ENCODE peak calls at places on chromosomes 16 and 17, in nine cellular contexts. Q, J, K, A, D, G, F, R and U are unnamed samples. For H3K36me3, the result is how much of the 10 kb centered on the place peaks cover.

GRCh38 chr17:10620823-10621222 is 36.3 kb downstream of the MYH3 start:
- DNase-seq in R (no peak), D (no peak), J (no peak), K (peak), Q (peak), G (no peak), A (no peak), F (no peak), U (no peak)

GRCh38 chr16:14321542-14321941 is 250.4 kb downstream of the MRTFB start:
- DNase-seq in D (peak), G (no peak), F (peak), J (peak), A (no peak), K (no peak), Q (no peak), R (no peak), U (peak)

GRCh38 chr16:85395913-85396878 is 216.9 kb upstream of the GSE1 start:
- DNase-seq in D (peak), G (peak), A (no peak), Q (peak), R (no peak), J (peak), K (peak), F (no peak), U (peak)

GRCh38 chr17:29561541-29562517 is 5.0 kb downstream of the ABHD15 start:
- DNase-seq in D (no peak), K (peak), Q (no peak), R (no peak), A (peak), F (peak), J (peak), G (no peak), U (peak)

GRCh38 chr17:16444258-16444886 is 29.0 kb downstream of the TRPV2 start:
- DNase-seq in J (no peak), A (no peak), G (no peak), Q (no peak), F (no peak), R (no peak), D (no peak), K (no peak), U (no peak)

GRCh38 chr17:81958633-81959342 is 2.2 kb downstream of the NOTUM start:
- DNase-seq in K (no peak), A (no peak), Q (no peak), D (no peak), R (no peak), J (no peak), G (no peak), F (no peak), U (no peak)

GRCh38 chr17:7557825-7558543 is 566 bp upstream of the TNFSF13 start:
- DNase-seq in J (peak), R (peak), D (peak), Q (peak), G (no peak), F (peak), K (peak), A (peak), U (peak)

GRCh38 chr16:88383401-88384221 is 852 bp downstream of the ZNF469 start:
- DNase-seq in D (peak), R (no peak), A (no peak), F (no peak), K (no peak), Q (no peak), J (peak), G (peak), U (peak)

GRCh38 chr17:31250229-31250628 is 46.8 kb downstream of the OMG start:
- DNase-seq in R (no peak), G (no peak), Q (no peak), K (no peak), A (no peak), D (no peak), J (no peak), F (no peak), U (no peak)

GRCh38 chr16:2252806-2253148 is 1.4 kb upstream of the ECI1 start:
- DNase-seq in K (no peak), F (no peak), G (no peak), D (no peak), A (no peak), Q (no peak), J (no peak), R (no peak), U (peak)
- H3K36me3 ChIP-seq in K (under half), F (half or more), G (half or more), D (under half), A (under half), Q (half or more), J (under half), R (half or more), U (under half)

GRCh38 chr17:4583206-4583605 is 1.1 kb upstream of the SMTNL2 start:
- DNase-seq in D (no peak), Q (no peak), J (peak), K (no peak), F (no peak), G (no peak), A (no peak), R (no peak), U (no peak)

GRCh38 chr17:4584125-4584834 is at the start of gene SMTNL2:
- DNase-seq in D (no peak), G (no peak), R (no peak), J (peak), F (peak), Q (no peak), A (no peak), K (no peak), U (peak)

GRCh38 chr17:4582691-4583090 is 1.6 kb upstream of the SMTNL2 start:
- DNase-seq in F (no peak), A (no peak), Q (no peak), R (no peak), D (no peak), K (no peak), J (peak), G (no peak), U (no peak)

GRCh38 chr17:4584835-4585187 is 482 bp downstream of the SMTNL2 start:
- DNase-seq in K (no peak), J (peak), D (no peak), G (no peak), R (no peak), A (no peak), Q (no peak), F (no peak), U (no peak)

DNA sequence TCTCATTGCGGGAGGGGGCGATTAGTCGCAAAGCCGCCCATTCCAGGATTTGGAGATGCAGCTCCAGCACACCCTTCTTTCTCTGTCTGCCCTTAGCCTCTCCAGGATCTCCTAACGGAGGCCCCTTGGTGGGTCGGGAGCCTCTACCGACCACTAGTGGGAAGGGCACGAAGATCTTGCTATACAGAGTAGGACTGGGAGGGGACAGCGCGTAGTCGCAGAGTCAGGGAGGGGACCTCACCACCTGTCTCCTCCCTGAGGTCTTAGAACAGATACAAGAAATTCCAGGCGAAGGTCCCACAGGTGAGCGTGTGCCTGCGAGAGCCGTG is 569 bp upstream of the SMTNL2 start:
- DNase-seq in Q (no peak), R (no peak), G (no peak), K (no peak), J (peak), F (peak), D (no peak), A (no peak), U (peak)
- H3K27ac ChIP-seq in Q (no peak), R (peak), G (no peak), K (no peak), J (no peak), F (peak), D (no peak), A (peak), U (peak)

GRCh38 chr16:5502467-5502869 is 404.9 kb upstream of the EEF2KMT start:
- DNase-seq in A (no peak), K (no peak), F (no peak), J (no peak), G (no peak), Q (no peak), R (no peak), D (no peak), U (no peak)
- TF ChIP-seq CTCF in A (peak), K (no peak), F (peak), J (no peak), G (no peak), Q (no peak), R (no peak), D (peak), U (no peak)

GRCh38 chr17:75652934-75653549 is 13.9 kb downstream of the RECQL5 start:
- DNase-seq in K (no peak), Q (no peak), D (peak), R (no peak), F (no peak), G (peak), A (no peak), J (no peak), U (no peak)
- H3K36me3 ChIP-seq in K (under half), Q (under half), D (half or more), R (half or more), F (half or more), G (under half), A (under half), J (under half), U (half or more)

DNA sequence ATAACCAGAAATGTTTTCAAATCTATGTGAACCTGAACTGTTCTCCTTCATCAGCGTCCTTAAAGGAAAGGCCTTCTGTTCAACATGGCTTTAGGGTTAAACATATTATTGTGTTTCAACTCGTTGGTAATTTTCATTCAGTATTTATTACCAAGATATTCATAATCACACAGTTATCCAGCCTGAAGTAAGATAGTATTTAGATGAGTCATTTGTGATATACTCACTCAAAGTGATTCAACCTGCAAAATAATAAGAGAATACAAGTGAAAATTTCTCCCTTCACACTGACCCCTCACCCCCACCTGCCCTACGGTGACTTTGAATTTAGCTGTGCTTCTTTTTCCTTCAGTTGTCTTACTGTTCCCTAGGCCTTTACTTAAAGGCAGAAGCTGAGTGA is 3.0 kb downstream of the CYLD start:
- DNase-seq in K (no peak), F (no peak), J (no peak), R (no peak), D (no peak), Q (no peak), G (no peak), A (no peak), U (no peak)
- H3K27ac ChIP-seq in K (no peak), F (no peak), J (peak), R (no peak), D (no peak), Q (no peak), G (no peak), A (no peak), U (no peak)

GRCh38 chr17:39153541-39154111 is 2.2 kb upstream of the PLXDC1 start:
- DNase-seq in Q (peak), R (peak), F (peak), G (peak), K (peak), A (peak), J (peak), D (peak), U (peak)
- TF ChIP-seq CTCF in Q (peak), R (no peak), F (peak), G (peak), K (peak), A (peak), J (no peak), D (no peak), U (peak)

GRCh38 chr16:74922150-74923138 is 62.5 kb downstream of the WDR59 start:
- DNase-seq in G (no peak), Q (no peak), F (no peak), D (no peak), R (no peak), A (peak), J (no peak), K (peak), U (no peak)
- H3K36me3 ChIP-seq in G (under half), Q (half or more), F (half or more), D (under half), R (under half), A (under half), J (under half), K (under half), U (half or more)

DNA sequence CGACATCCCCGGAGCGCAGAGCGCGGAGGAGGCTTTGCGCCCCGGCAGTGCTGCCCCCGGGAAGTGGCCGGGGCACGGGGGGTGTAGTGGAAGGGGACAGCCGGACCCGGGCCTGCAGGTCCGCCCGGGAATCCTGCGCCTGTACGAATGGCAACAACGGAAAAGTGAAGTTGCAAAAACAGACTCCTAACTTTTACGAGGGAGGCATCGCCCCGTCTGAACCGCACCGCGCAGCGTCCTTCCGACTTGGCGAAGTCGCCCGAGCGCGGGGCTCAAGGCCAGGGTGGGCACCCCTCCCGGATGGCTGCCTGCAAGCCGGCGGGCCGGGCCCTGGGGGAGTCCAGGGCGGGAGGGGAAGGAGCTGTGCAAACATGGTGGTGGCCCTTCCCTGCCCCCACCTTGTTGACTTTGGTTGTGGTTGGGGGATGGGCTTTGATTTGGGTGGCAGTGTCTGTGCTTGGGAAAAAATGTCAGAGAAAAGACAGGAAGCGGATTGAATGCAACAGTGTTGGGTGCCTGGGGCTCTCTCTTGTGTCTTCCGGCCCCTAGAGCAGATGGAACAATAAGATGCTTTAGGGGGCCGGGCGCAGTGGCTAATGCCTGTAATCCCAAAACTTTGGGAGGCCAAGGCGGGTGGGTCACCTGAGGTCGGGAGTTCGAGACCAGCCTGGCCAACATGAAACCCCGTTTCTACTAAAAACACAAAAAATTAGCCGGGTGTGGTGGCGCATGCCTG is 675 bp downstream of the RNF213 start:
- DNase-seq in Q (peak), R (peak), F (peak), G (peak), K (peak), A (peak), J (peak), D (peak), U (no peak)
- H3K27ac ChIP-seq in Q (peak), R (peak), F (peak), G (peak), K (peak), A (peak), J (peak), D (peak), U (peak)

DNA sequence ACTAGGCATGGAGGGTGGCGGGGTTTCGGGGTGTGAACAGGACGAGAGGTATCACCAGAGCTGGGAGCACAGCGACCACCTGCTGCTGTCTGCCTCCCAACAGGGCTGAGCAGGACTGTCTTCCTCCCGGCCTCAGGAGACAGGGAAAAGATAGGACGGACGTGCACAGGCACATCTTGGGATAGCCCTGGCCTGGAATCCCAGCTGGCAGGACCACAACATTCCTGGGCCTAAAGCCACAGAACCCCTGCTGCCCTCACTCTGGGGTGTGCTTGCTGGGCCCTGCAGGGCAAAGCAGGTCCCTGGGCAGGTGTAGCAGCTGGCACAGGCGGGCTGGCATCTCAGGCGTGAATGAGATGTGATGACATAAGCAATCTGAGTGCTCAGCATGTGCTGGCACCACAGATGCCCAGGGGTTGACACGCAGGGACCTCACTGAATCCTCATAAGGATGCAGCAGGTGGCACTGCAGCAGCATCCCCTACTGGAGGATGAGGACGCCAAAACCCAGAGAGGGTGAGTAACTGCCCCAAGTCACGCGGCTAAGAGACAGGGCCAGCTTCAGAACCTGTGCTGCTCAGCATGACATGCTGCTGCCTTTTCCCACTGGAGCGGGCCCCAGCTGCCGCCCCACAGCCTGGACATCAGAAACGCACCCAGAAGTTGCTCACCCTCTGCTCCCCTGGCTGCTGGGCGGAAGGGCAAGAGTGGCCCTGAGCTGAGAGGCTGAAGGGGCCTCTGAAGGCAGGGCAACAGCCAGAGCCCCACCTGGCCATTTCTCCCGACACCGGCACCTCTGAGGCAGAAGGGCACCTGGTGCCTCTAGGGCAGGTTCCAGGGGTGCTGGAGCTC is 7.1 kb downstream of the CORO7 start:
- DNase-seq in Q (no peak), G (no peak), R (no peak), F (no peak), A (no peak), K (no peak), J (peak), D (no peak), U (no peak)
- TF ChIP-seq CTCF in Q (no peak), G (peak), R (no peak), F (no peak), A (no peak), K (no peak), J (no peak), D (no peak), U (peak)

DNA sequence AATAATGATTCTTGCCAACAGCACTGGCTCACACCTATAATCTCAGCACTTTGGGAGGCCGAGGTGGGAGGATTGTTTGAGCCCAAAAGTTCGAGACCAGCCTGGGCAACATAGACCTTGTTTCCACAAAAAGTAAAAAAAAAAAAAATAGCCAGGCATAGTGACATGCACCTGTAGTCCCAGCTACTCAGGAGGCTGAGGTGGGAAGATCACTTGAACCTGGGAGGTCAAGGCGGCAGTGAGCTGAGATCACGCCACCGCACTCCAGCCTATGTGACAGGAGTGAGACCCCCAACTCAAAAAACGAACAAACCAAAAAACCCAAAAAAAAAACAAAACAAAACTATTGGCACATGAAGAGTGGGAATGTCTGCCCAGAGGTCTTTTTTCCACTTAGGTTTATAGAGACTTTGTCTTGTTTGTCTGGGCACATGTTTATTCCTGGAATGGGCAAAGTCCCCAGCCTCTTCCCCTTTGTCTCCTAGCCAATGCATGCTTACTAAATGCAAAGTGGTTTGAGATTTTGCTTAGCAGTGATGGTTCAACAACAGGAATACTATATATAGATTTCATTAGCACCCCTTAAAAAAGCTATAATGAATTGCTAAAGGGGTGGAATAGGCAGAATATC is 25.9 kb downstream of the NMT1 start:
- DNase-seq in J (peak), D (no peak), Q (no peak), G (no peak), A (no peak), F (no peak), K (no peak), R (no peak), U (no peak)
- H3K36me3 ChIP-seq in J (half or more), D (half or more), Q (half or more), G (half or more), A (under half), F (half or more), K (under half), R (half or more), U (half or more)